ENCODE peak calls at places on chromosomes 6 and 20, in eight cellular contexts. L, Q, N, V, Y, J, U and M are unnamed samples. For H3K27me3, the result is how much of the 10 kb centered on the place peaks cover.

GRCh38 chr6:148395583-148396101 is 53.0 kb downstream of the SASH1 start:
- DNase-seq in V (no peak), N (no peak), Y (peak), U (no peak), Q (no peak), J (no peak), L (no peak), M (no peak)

GRCh38 chr6:63904844-63905243 is 269.2 kb downstream of the PHF3 start:
- DNase-seq in U (no peak), J (no peak), L (no peak), V (no peak), N (no peak), Q (no peak), Y (peak), M (no peak)

GRCh38 chr6:111922454-111923297 is 49.4 kb upstream of the FYN start:
- DNase-seq in J (no peak), L (no peak), U (no peak), V (no peak), Y (peak), N (no peak), Q (no peak), M (no peak)

GRCh38 chr20:50721881-50722281 is 9.5 kb upstream of the PARD6B start:
- DNase-seq in Q (peak), L (peak), J (peak), U (no peak), V (no peak), N (no peak), Y (peak), M (no peak)

GRCh38 chr6:131924881-131925474 is 26.2 kb downstream of the CCN2 start:
- DNase-seq in V (peak), U (no peak), L (no peak), Y (peak), J (no peak), Q (no peak), N (no peak), M (no peak)

GRCh38 chr20:35698298-35699126 is 640 bp downstream of the NFS1 start:
- DNase-seq in U (no peak), N (no peak), V (peak), J (no peak), Q (peak), L (no peak), Y (peak), M (peak)

GRCh38 chr20:3400260-3401155 is 7.0 kb downstream of the DNAAF9 start:
- DNase-seq in Y (no peak), V (no peak), N (no peak), U (no peak), Q (no peak), L (no peak), J (no peak), M (no peak)

GRCh38 chr6:3885262-3886036 is 36.3 kb downstream of the FAM50B start:
- DNase-seq in L (no peak), Q (no peak), J (no peak), U (no peak), Y (peak), N (no peak), V (peak), M (no peak)

GRCh38 chr20:11890331-11891080 is 27.2 kb upstream of the BTBD3 start:
- DNase-seq in J (peak), Y (peak), U (peak), N (no peak), V (peak), Q (peak), L (peak), M (peak)

GRCh38 chr6:81988871-81989270 is 236.4 kb upstream of the TENT5A start:
- DNase-seq in U (no peak), Y (no peak), Q (no peak), V (no peak), N (no peak), L (no peak), J (no peak), M (no peak)

GRCh38 chr20:34564810-34565209 is 6.3 kb downstream of the MAP1LC3A start:
- DNase-seq in N (no peak), Y (no peak), Q (no peak), U (no peak), V (no peak), J (no peak), L (no peak), M (no peak)

GRCh38 chr6:33623895-33624381 is 2.8 kb downstream of the ITPR3 start:
- DNase-seq in L (no peak), N (no peak), J (no peak), Q (no peak), Y (peak), U (no peak), V (no peak), M (no peak)

GRCh38 chr6:46410330-46410953 is 80.8 kb downstream of the RCAN2 start:
- DNase-seq in V (peak), Q (no peak), U (peak), J (no peak), L (no peak), N (peak), Y (peak), M (no peak)

GRCh38 chr6:70530023-70530422 is 36.7 kb upstream of the SDHAF4 start:
- DNase-seq in N (no peak), U (no peak), Q (no peak), V (no peak), Y (no peak), J (no peak), L (no peak), M (no peak)

DNA sequence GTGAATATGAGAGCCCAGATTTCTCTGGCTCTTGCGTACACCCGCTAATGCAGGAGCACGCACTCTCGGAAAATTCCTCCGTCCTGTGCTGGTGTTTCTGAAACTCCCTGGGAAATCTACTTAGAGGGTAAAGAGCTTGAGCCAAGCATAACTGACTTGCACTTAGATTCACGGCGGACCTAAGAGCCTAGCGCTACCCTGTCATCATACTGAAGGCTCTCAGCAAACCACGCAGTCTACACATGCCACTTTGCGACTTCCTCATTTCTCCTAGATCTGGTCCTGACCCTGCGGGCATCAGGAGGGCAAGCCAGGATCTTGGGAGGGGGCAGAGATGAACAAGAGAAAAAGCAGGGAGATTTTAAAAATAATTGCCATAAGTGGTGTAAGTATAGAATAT is 324.7 kb downstream of the CD83 start:
- DNase-seq in L (no peak), V (no peak), Y (no peak), Q (no peak), J (no peak), U (no peak), N (no peak), M (no peak)
- H3K4me3 ChIP-seq in L (no peak), V (no peak), Y (no peak), Q (no peak), J (peak), U (no peak), N (no peak), M (no peak)

GRCh38 chr20:43917380-43917779 is 2.7 kb downstream of the TOX2 start:
- DNase-seq in U (no peak), V (no peak), N (no peak), J (no peak), Y (no peak), Q (no peak), L (no peak), M (peak)

GRCh38 chr20:43916073-43916874 is 1.6 kb downstream of the TOX2 start:
- DNase-seq in Y (peak), J (no peak), Q (no peak), V (peak), N (no peak), U (no peak), L (peak), M (no peak)

GRCh38 chr20:43915209-43916072 is 789 bp downstream of the TOX2 start:
- DNase-seq in Q (no peak), U (no peak), Y (peak), V (peak), N (peak), L (peak), J (no peak), M (no peak)

GRCh38 chr20:43914697-43915208 is at the start of gene TOX2:
- DNase-seq in U (no peak), L (peak), Y (peak), V (peak), Q (no peak), N (peak), J (no peak), M (no peak)

DNA sequence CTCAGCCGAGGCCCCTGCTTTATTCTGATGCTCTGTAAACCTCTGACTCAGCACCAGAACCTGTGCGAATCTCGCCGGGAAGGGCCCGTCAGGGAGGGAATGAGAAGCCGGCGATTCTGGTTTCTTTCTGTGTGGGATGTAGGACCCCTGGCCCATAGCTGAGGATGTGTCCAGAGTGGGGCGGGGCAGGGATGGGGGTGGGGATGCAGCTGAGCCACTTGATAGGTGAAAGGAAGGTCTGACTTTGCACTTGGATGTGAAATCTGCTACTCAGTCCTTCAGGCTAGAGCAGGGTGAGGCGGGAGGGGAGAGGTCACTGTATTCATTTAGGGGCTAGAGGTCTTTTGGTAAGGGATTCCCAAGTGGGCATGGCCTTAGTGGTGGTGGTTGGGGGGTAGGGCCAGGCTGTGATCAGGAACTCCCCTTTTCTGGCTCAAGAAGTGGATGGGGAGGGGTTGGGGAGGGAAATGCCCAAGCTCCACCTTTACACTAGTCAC is 2.3 kb downstream of the TOX2 start:
- DNase-seq in L (no peak), N (no peak), U (no peak), V (peak), J (no peak), Y (peak), Q (no peak), M (peak)
- H3K27me3 ChIP-seq in L (under half), N (under half), U (under half), V (half or more), J (under half), Y (under half), Q (under half), M (under half)

GRCh38 chr6:151702851-151703629 is 104.4 kb upstream of the ESR1 start:
- DNase-seq in L (no peak), U (no peak), N (no peak), J (no peak), Q (no peak), V (no peak), Y (peak), M (no peak)
- H3K27ac ChIP-seq in L (no peak), U (no peak), N (no peak), J (peak), Q (no peak), V (no peak), Y (no peak), M (peak)

GRCh38 chr6:7730411-7730810 is 4.5 kb downstream of the BMP6 start:
- DNase-seq in U (no peak), Y (no peak), Q (no peak), J (no peak), L (no peak), V (no peak), N (no peak), M (no peak)
- H3K4me3 ChIP-seq in U (no peak), Y (peak), Q (no peak), J (no peak), L (no peak), V (no peak), N (no peak), M (no peak)